ENCODE peak calls at places on chromosomes 7 and 10, in six cellular contexts. Z is H9; F is hepatocyte; N is stromal cell of bone marrow; O is stimulated activated CD8-positive, alpha-beta memory T cell treated with anti-CD3 and anti-CD28 coated beads, Interleukin-15, amount 100 ng/mL, for 24 hours; V is OCI-M1. P is an unnamed sample.

GRCh38 chr7:74093671-74094223 is 10.1 kb downstream of the LIMK1 start:
- DNase-seq in Z (peak; percentile 59), F (no peak), N (no peak), O (no peak), V (no peak), P (no peak)

GRCh38 chr7:18655506-18655905 is 160.0 kb downstream of the HDAC9 start:
- DNase-seq in Z (no peak), F (no peak), N (no peak), O (no peak), V (no peak), P (no peak)

GRCh38 chr7:131945313-131945831 is 388.9 kb upstream of the PODXL start:
- DNase-seq in Z (peak; percentile 83), F (peak; percentile 84), N (no peak), O (peak; percentile 3), V (peak; percentile 56), P (no peak)

GRCh38 chr10:81978238-81978637 is 103.2 kb downstream of the NRG3 start:
- DNase-seq in Z (no peak), F (peak; percentile 72), N (no peak), O (no peak), V (peak; percentile 62), P (no peak)

GRCh38 chr7:79820387-79820786 is 314.2 kb upstream of the GNAI1 start:
- DNase-seq in Z (no peak), F (peak; percentile 70), N (peak; percentile 33), O (no peak), V (peak; percentile 43), P (no peak)

GRCh38 chr7:103113164-103113563 is 35.7 kb downstream of the NAPEPLD start:
- DNase-seq in Z (no peak), F (no peak), N (peak; percentile 93), O (no peak), V (no peak), P (no peak)

GRCh38 chr10:90849956-90850749 is 7.7 kb downstream of the HTR7 start:
- DNase-seq in Z (no peak), F (no peak), N (peak; percentile 68), O (no peak), V (no peak), P (no peak)

GRCh38 chr10:100656479-100656878 is 88.9 kb upstream of the PAX2 start:
- DNase-seq in Z (peak; percentile 57), F (peak; percentile 63), N (no peak), O (no peak), V (peak; percentile 29), P (no peak)

GRCh38 chr7:69002416-69002815 is 595.9 kb upstream of the AUTS2 start:
- DNase-seq in Z (no peak), F (no peak), N (peak; percentile 68), O (no peak), V (no peak), P (no peak)

GRCh38 chr7:45470031-45470430 is 104.1 kb upstream of the ADCY1 start:
- DNase-seq in Z (no peak), F (no peak), N (no peak), O (no peak), V (no peak), P (no peak)

GRCh38 chr10:124586142-124586541 is 124.5 kb downstream of the LHPP start:
- DNase-seq in Z (no peak), F (no peak), N (no peak), O (no peak), V (no peak), P (no peak)

GRCh38 chr10:78964952-78965633 is 103.7 kb upstream of the ZMIZ1 start:
- DNase-seq in Z (peak; percentile 96), F (peak; percentile 80), N (no peak), O (no peak), V (peak; percentile 44), P (no peak)

GRCh38 chr7:45874408-45875131 is 1.7 kb upstream of the CCDC201 start:
- DNase-seq in Z (no peak), F (no peak), N (peak; percentile 65), O (no peak), V (no peak), P (no peak)

GRCh38 chr7:102456327-102456726 is 8.3 kb downstream of the ALKBH4 start:
- DNase-seq in Z (no peak), F (no peak), N (no peak), O (no peak), V (no peak), P (no peak)

GRCh38 chr7:88310950-88311674 is 4.4 kb upstream of the STEAP4 start:
- DNase-seq in Z (no peak), F (no peak), N (no peak), O (no peak), V (no peak), P (no peak)

GRCh38 chr7:87225696-87226095 is 6.2 kb upstream of the TMEM243 start:
- DNase-seq in Z (no peak), F (no peak), N (no peak), O (no peak), V (no peak), P (no peak)